ENCODE peak calls at places on chromosomes 3 and 15, in seven cellular contexts. D is fibroblast of pulmonary artery, U is RPMI7951, R is HuH-7.5, A is right cardiac atrium, W is DMS153, C is NCI-H1092. H is an unnamed sample.

GRCh38 chr3:73656241-73656890 is 31.6 kb upstream of the PDZRN3 start:
- DNase-seq in D (no peak), U (peak; percentile 35), R (no peak), A (no peak), W (no peak), C (no peak), H (no peak)

GRCh38 chr3:154188846-154189245 is 67.7 kb downstream of the ARHGEF26 start:
- DNase-seq in D (no peak), U (peak; percentile 57), R (no peak), A (no peak), W (no peak), C (no peak), H (no peak)

GRCh38 chr3:161163297-161163696 is 57.8 kb upstream of the NMD3 start:
- DNase-seq in D (peak; percentile 93), U (peak; percentile 96), R (no peak), A (no peak), W (no peak), C (no peak), H (no peak)

GRCh38 chr3:76099956-76100355 is 314.6 kb upstream of the ZNF717 start:
- DNase-seq in D (no peak), U (no peak), R (no peak), A (no peak), W (no peak), C (no peak), H (no peak)

GRCh38 chr3:119309591-119309990 is 15.4 kb downstream of the ARHGAP31 start:
- DNase-seq in D (no peak), U (no peak), R (no peak), A (no peak), W (no peak), C (no peak), H (no peak)

GRCh38 chr3:58528629-58529028 is 8.4 kb downstream of the ACOX2 start:
- DNase-seq in D (peak; percentile 78), U (peak; percentile 75), R (no peak), A (no peak), W (peak; percentile 16), C (peak; percentile 8), H (no peak)

GRCh38 chr3:134485620-134486576 is at the start of the genes ANAPC13 and CEP63:
- DNase-seq in D (peak; percentile 99), U (peak; percentile 99), R (peak; percentile 87), A (peak; percentile 96), W (peak; percentile 96), C (peak; percentile 97), H (peak; percentile 98)

GRCh38 chr3:128457918-128458317 is 8.8 kb downstream of the DNAJB8 start:
- DNase-seq in D (no peak), U (no peak), R (no peak), A (peak; percentile 19), W (no peak), C (no peak), H (no peak)

GRCh38 chr3:79200456-79200855 is 567.3 kb downstream of the ROBO1 start:
- DNase-seq in D (no peak), U (no peak), R (no peak), A (no peak), W (no peak), C (no peak), H (no peak)

GRCh38 chr15:91224750-91225380 is 124.8 kb downstream of the SV2B start:
- DNase-seq in D (peak; percentile 55), U (peak; percentile 47), R (peak; percentile 47), A (no peak), W (peak; percentile 4), C (peak; percentile 45), H (no peak)

H was measured in NCI-H446 treated with DMSO at 0.1 percent for 48 hours.